ENCODE peak calls at places on chromosomes 2 and 18, in five cellular contexts. Z is AG04450, I is mucosa of descending colon, C is cardiac fibroblast, D is A549. B is an unnamed sample.
A peak's percentile ranks its signal among the peaks of the same experiment; 100 is the strongest.

GRCh38 chr18:79825913-79826312 is 28.2 kb downstream of the KCNG2 start:
- DNase-seq in I (no peak), Z (no peak), C (no peak), D (no peak), B (no peak)

GRCh38 chr2:72057308-72057707 is 90.4 kb downstream of the CYP26B1 start:
- DNase-seq in C (no peak), Z (no peak), D (no peak), I (no peak), B (no peak)

GRCh38 chr2:185745864-185746859 is 7.6 kb downstream of the FSIP2 start:
- DNase-seq in I (peak; percentile 5), C (no peak), D (no peak), Z (no peak), B (no peak)

GRCh38 chr2:38750793-38751042 is 443 bp downstream of the SRSF7 start:
- DNase-seq in I (peak; percentile 80), D (peak; percentile 76), C (no peak), Z (no peak), B (no peak)

GRCh38 chr2:200619275-200619674 is 33.5 kb downstream of the AOX1 start:
- DNase-seq in I (no peak), C (no peak), D (no peak), Z (no peak), B (no peak)

GRCh38 chr18:53509886-53510285 is 714.6 kb downstream of the MBD2 start:
- DNase-seq in C (no peak), I (no peak), Z (no peak), D (no peak), B (no peak)

GRCh38 chr2:35548171-35548570 is 807.4 kb upstream of the CRIM1 start:
- DNase-seq in D (no peak), C (no peak), I (no peak), Z (no peak), B (peak; percentile 40)

GRCh38 chr2:24977631-24978030 is 5.9 kb upstream of the DNAJC27 start:
- DNase-seq in Z (no peak), I (no peak), D (no peak), C (no peak), B (no peak)

GRCh38 chr2:236945431-236946016 is 140.2 kb upstream of the COPS8 start:
- DNase-seq in D (no peak), I (no peak), C (no peak), Z (no peak), B (no peak)

GRCh38 chr2:98253461-98254073 is 92.7 kb upstream of the CNGA3 start:
- DNase-seq in D (no peak), I (no peak), Z (no peak), C (peak; percentile 73), B (peak; percentile 10)

GRCh38 chr2:173828189-173829157 is 136.7 kb downstream of the SP3 start:
- DNase-seq in I (peak; percentile 30), C (peak; percentile 73), Z (no peak), D (no peak), B (no peak)

GRCh38 chr2:219010162-219010756 is 17.0 kb upstream of the CRYBA2 start:
- DNase-seq in Z (no peak), C (no peak), D (peak; percentile 64), I (peak; percentile 57), B (no peak)

GRCh38 chr18:48951448-48952286 is 902 bp upstream of the SMAD7 start:
- DNase-seq in D (no peak), C (peak; percentile 95), I (peak; percentile 83), Z (no peak), B (peak; percentile 95)

GRCh38 chr18:58213445-58213844 is 169.4 kb downstream of the NEDD4L start:
- DNase-seq in Z (peak; percentile 70), C (peak; percentile 64), D (no peak), I (no peak), B (peak; percentile 88)

GRCh38 chr2:85243101-85244072 is 84.4 kb downstream of the TGOLN2 start:
- DNase-seq in I (peak; percentile 59), C (no peak), D (peak; percentile 73), Z (no peak), B (peak; percentile 21)

GRCh38 chr2:222882484-222882928 is 21.7 kb downstream of the ACSL3 start:
- DNase-seq in Z (no peak), C (no peak), D (no peak), I (no peak), B (no peak)

GRCh38 chr18:598053-598665 is 1.4 kb downstream of the CLUL1 start:
- DNase-seq in C (no peak), Z (no peak), D (no peak), I (no peak), B (no peak)

GRCh38 chr2:40329739-40330047 is 122.2 kb downstream of the SLC8A1 start:
- DNase-seq in D (no peak), I (no peak), C (no peak), Z (no peak), B (no peak)

GRCh38 chr2:177242136-177242987 is 22.2 kb downstream of the NFE2L2 start:
- DNase-seq in D (peak; percentile 82), C (peak; percentile 94), Z (peak; percentile 82), I (no peak), B (peak; percentile 97)

GRCh38 chr2:177243073-177243472 is 21.5 kb downstream of the NFE2L2 start:
- DNase-seq in C (no peak), D (no peak), I (no peak), Z (no peak), B (no peak)

GRCh38 chr2:177243476-177243875 is 21.1 kb downstream of the NFE2L2 start:
- DNase-seq in Z (no peak), C (no peak), I (no peak), D (no peak), B (no peak)

GRCh38 chr2:177239934-177240600 is 24.5 kb downstream of the NFE2L2 start:
- DNase-seq in C (peak; percentile 70), D (no peak), I (peak; percentile 73), Z (no peak), B (peak; percentile 58)

DNA sequence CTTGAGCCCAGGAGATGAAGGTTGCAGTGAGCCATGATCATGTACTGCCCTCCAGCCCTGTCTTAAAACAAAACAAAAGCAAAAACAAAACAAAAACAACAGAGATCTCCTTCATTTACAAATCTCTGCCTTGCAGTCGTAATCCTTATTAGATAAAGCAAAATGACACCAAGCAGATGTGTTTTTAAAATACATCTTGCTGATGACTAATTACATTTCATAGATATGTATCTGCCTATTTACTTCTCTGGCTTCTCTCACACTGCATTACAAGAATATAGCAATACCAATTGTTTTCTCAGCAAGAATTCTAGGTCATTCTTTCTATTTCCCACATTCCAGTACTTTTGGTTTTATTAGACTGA is 22.8 kb downstream of the NFE2L2 start:
- DNase-seq in I (no peak), C (peak; percentile 46), Z (no peak), D (no peak), B (no peak)
- H3K4me3 ChIP-seq in I (no peak overlapping the region), C (no peak overlapping the region), Z (peak overlapping the region; percentile 37), D (peak overlapping the region; percentile 12), B (no peak overlapping the region)

DNA sequence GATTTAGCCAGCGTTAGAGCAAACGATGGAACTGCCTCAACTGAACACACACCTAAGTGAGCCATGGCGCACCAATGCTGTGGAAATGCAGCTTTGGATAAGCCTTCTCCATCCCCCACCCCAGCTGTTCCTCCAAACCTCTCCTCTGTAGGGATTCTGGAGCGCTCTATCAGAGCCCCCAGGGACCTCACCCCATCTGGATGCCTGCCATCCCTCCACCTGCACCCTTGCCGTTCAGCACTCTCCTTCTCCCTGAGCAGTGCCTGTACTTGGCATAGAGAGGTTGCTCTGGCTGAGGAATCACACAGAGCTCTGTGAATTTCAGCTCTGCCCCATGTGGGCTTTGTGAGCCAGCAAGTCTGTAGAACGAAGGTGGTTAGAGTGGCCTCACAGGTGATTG is 42.8 kb upstream of the INHBB start:
- DNase-seq in Z (no peak), D (no peak), C (no peak), I (no peak), B (no peak)
- TF ChIP-seq CTCF in Z (no peak), D (no peak), C (no peak), I (no peak), B (no peak)

DNA sequence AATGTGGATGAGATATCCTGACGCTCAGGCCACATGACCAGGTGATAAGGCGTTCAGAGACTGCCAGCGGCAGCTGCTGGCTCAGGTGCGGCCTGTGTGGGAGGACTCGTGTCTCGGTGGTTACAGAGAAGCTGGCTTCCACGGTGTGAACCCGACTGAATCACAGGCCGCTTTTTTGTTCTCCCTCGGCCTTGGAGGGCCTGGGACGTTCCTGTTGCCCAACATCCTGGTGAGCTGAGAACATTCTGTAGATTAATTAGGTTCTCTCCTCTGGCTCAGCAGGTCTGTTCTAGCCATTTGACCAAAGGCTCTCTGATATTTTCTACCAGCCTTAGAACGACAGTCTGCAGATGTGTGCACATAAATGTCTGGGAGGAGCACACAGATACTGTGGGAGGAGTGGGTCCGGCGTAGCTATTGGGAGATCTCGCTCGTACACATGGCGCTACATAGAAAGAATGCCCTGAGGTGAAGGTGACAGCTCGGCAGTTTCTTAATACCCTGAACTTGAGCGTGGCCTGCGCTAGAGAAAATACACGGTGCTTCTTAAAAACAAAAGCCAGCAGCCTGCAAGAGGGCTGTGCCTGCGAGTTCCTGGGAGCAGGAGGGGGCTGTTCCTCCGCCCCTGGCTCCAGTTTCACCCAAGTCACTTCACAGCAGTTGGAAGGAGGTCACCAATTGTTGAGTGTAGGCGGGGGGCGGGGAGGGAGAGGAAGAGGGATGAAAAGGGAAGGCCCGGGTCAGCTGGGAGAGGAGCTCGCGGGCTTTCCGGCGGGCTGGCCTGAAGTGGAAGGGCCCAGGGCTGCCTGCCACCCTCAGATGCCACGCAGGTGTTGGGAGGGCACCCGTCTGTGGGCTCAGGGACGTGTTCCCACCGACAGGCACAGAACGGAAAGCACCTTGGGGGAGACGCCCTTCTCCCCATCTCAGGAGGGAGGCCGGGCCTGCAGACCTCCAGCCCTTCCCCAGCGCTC is 124.6 kb upstream of the ZNF516 start:
- DNase-seq in I (peak; percentile 45), D (no peak), Z (no peak), C (peak; percentile 78), B (peak; percentile 47)
- H3K4me3 ChIP-seq in I (no peak overlapping the region), D (no peak overlapping the region), Z (peak overlapping the region; percentile 39), C (peak overlapping the region; percentile 21), B (peak overlapping the region; percentile 18)

GRCh38 chr18:68040198-68040597 is 523.7 kb upstream of the DSEL start:
- DNase-seq in C (no peak), I (no peak), Z (no peak), D (no peak), B (no peak)

GRCh38 chr18:68033466-68033865 is 516.9 kb upstream of the DSEL start:
- DNase-seq in C (peak; percentile 66), Z (no peak), D (no peak), I (no peak), B (peak; percentile 6)

GRCh38 chr18:68041327-68041726 is 524.8 kb upstream of the DSEL start:
- DNase-seq in D (no peak), I (no peak), Z (no peak), C (no peak), B (no peak)

GRCh38 chr18:68034293-68034692 is 517.8 kb upstream of the DSEL start:
- DNase-seq in C (peak; percentile 17), I (no peak), D (no peak), Z (no peak), B (peak; percentile 4)

DNA sequence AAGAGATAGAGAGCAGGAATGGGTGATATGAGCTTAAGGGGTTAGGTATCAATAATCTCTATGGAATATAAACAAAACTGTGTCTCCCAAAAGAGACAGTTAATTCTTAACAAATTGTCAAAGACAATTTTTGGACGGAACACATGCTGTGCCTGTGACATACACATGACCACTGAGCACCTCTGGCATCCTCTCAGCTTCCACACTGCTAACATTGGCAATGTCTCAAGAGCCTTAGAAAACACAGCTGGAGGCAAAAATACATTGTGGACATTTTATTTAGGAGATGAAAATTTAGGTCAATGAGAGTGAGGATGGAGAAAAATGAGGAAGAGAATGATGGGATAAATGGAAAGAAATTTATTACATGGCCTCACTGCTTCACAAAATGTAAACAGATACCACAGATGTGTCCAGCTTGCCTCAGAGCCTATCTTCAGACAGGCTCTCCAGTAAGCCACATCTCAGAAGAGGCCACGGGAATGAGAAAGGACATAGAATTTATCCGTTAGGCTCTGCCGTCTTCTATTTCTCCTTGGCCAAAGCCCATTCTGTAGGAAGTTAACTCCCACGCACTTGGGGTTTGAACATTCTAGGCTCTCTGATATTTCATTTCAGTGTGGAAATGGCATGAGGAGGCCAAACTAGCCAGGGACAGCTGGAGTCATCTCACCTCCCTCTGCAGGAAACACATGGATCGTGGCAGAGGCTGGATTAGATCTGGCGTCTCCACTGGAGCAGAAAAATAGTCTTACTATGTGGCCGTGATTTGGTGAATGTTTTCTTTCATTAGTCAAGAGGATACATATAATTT is 519.4 kb upstream of the DSEL start:
- DNase-seq in D (no peak), Z (no peak), I (peak; percentile 25), C (peak; percentile 37), B (peak; percentile 27)
- TF ChIP-seq CTCF in D (no peak), Z (no peak), I (no peak), C (no peak), B (no peak)